ENCODE peak calls at places on chromosome 3, in five cellular contexts. G, W, I, U and D are unnamed samples.
A peak's percentile ranks its signal among the peaks of the same experiment; 100 is the strongest.

GRCh38 chr3:25235471-25235870 is 192.6 kb upstream of the RARB start:
- DNase-seq in W (no peak), I (no peak), U (no peak), G (no peak), D (no peak)

GRCh38 chr3:23644099-23644498 is 161.7 kb upstream of the UBE2E1 start:
- DNase-seq in I (no peak), W (no peak), G (no peak), U (no peak), D (no peak)

GRCh38 chr3:196736670-196737374 is 2.8 kb upstream of the PAK2 start:
- DNase-seq in I (no peak), G (no peak), W (no peak), U (no peak), D (no peak)

GRCh38 chr3:140206196-140207040 is 271.4 kb downstream of the CLSTN2 start:
- DNase-seq in U (no peak), W (peak; percentile 4), G (no peak), I (no peak), D (no peak)

GRCh38 chr3:143885803-143886427 is 37.6 kb upstream of the SLC9A9 start:
- DNase-seq in G (no peak), I (peak; percentile 16), U (no peak), W (peak; percentile 48), D (peak; percentile 75)

GRCh38 chr3:156643729-156644389 is 30.5 kb upstream of the TIPARP start:
- DNase-seq in I (no peak), U (no peak), G (peak; percentile 12), W (no peak), D (peak; percentile 4)

GRCh38 chr3:156233875-156234274 is 113.5 kb downstream of the KCNAB1 start:
- DNase-seq in W (no peak), I (no peak), G (no peak), U (no peak), D (no peak)

GRCh38 chr3:149441662-149442442 is 32.6 kb upstream of the TM4SF4 start:
- DNase-seq in W (no peak), I (no peak), U (no peak), G (no peak), D (no peak)

GRCh38 chr3:22887664-22888291 is 315.3 kb upstream of the UBE2E2 start:
- DNase-seq in W (peak; percentile 53), U (no peak), I (peak; percentile 4), G (no peak), D (peak; percentile 21)

GRCh38 chr3:99352811-99353210 is 285.6 kb upstream of the COL8A1 start:
- DNase-seq in W (no peak), G (no peak), U (no peak), I (no peak), D (no peak)

GRCh38 chr3:132723024-132723462 is 834 bp upstream of the NPHP3 start:
- DNase-seq in U (no peak), W (no peak), I (no peak), G (no peak), D (peak; percentile 35)
- TF ChIP-seq POLR2A in U (no peak), W (peak; percentile 83), I (no peak), G (no peak), D (no peak)

GRCh38 chr3:169966086-169966950 is at the start of gene SEC62:
- DNase-seq in G (peak; percentile 61), I (peak; percentile 73), U (peak; percentile 97), W (peak; percentile 91), D (peak; percentile 97)
- TF ChIP-seq POLR2A in G (peak; percentile 93), I (peak; percentile 80), U (peak; percentile 68), W (peak; percentile 94), D (peak; percentile 96)

DNA sequence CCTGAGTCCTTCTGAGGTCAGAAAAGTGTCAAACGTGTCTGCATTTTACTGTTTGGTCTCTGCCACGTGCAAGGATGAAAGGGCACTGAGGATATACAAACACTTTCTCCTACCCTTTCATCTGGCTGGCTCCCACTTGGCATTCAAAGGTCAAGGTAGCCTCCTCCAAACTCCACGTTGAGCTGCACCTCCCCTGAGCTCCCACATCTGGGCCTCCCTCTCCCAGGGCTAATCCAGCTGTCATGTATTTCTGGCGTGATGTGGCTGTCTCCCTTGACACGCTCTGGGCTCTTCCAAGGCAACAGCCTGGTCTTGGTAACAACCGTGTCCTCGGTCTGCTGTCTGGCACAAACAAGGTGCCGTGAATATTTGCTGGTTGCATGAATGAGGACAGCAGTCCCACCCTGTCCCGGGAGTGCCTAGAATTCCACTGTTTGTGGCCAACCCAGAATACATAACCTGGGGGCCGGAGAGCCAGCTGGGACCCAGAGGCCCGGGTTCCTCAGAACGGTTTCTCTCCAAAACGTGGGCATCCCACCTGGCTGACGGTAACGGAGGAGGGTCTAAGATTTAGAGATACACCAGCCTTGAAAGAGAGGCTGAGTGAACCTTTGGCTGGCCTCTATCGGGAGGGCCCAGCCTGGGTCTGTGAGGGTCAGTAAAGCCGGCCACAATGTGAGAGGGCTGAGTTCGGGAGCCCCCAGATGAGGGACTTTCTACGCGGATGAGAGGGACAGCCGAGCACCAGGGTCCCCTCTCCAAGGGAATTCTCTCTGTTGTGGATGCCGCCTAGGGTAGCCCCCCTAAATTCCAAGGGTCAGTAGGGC is 767 bp downstream of the GLT8D1 start:
- DNase-seq in I (no peak), W (peak; percentile 12), U (no peak), G (no peak), D (peak; percentile 51)
- TF ChIP-seq POLR2A in I (no peak), W (no peak), U (no peak), G (no peak), D (no peak)

GRCh38 chr3:70658779-70659310 is 346.4 kb upstream of the MDFIC2 start:
- DNase-seq in I (no peak), W (no peak), G (no peak), U (no peak), D (no peak)
- TF ChIP-seq POLR2A in I (no peak), W (no peak), G (no peak), U (no peak), D (no peak)

GRCh38 chr3:15098503-15099363 is at the start of gene RBSN:
- DNase-seq in G (peak; percentile 76), W (peak; percentile 92), U (peak; percentile 97), I (peak; percentile 83), D (peak; percentile 96)
- TF ChIP-seq POLR2A in G (peak; percentile 82), W (peak; percentile 81), U (peak; percentile 87), I (peak; percentile 70), D (peak; percentile 82)

DNA sequence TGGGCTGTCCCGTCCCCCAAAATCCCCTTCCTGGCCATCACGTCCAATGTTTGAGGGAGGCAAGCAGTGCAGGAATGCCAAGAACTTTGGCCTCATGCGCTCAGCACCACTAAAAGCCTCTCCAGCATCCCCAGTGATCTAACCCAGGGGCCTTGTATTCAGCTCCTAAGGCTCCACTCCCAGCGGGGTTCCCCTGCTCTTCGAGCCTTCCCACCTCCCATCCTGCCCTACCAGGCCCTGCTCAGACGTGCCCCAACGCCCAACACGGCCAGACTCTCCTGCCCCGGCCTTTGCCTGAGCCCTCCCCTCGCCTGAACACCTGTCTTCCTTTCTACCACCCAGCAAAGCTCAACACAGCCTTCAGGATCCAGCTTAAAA is 30.5 kb downstream of the PLXND1 start:
- DNase-seq in G (no peak), U (no peak), W (no peak), I (no peak), D (no peak)
- TF ChIP-seq POLR2A in G (no peak), U (no peak), W (no peak), I (no peak), D (no peak)

DNA sequence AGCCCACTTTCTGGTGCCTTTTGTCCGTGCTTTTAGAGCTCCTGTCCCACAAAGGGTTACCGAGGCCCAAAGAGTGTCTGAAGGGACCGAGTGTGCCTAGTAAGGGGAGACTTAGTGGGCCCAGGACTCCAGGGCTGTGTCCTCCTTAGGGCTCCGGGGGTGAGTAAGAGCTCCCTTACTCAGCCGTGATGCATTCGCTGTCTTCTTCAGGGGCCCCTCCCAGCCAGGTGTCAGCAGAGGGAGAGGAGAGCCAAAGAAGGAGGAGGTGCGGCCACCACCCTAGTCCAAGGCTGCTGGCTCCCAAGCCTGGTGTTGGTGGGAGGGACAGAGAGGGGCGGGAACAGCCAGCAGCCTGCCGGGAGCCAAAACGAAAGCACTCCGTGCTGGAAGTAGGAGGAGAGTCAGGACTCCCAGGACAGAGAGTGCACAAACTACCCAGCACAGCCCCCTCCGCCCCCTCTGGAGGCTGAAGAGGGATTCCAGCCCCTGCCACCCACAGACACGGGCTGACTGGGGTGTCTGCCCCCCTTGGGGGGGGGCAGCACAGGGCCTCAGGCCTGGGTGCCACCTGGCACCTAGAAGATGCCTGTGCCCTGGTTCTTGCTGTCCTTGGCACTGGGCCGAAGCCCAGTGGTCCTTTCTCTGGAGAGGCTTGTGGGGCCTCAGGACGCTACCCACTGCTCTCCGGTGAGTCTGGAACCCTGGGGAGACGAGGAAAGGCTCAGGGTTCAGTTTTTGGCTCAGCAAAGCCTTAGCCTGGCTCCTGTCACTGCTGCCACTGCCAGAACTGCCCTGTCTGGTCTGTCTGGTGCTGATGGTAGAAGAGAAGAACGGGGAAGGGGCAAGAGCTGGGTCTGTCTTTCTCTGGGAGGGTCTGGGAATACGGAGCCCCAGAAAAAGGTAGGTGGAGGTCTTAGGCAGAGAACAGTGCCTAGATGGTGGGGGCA is at the start of gene IL17RC:
- DNase-seq in G (no peak), W (peak; percentile 83), I (peak; percentile 72), U (peak; percentile 98), D (peak; percentile 86)
- TF ChIP-seq POLR2A in G (no peak), W (no peak), I (no peak), U (peak; percentile 75), D (peak; percentile 65)

DNA sequence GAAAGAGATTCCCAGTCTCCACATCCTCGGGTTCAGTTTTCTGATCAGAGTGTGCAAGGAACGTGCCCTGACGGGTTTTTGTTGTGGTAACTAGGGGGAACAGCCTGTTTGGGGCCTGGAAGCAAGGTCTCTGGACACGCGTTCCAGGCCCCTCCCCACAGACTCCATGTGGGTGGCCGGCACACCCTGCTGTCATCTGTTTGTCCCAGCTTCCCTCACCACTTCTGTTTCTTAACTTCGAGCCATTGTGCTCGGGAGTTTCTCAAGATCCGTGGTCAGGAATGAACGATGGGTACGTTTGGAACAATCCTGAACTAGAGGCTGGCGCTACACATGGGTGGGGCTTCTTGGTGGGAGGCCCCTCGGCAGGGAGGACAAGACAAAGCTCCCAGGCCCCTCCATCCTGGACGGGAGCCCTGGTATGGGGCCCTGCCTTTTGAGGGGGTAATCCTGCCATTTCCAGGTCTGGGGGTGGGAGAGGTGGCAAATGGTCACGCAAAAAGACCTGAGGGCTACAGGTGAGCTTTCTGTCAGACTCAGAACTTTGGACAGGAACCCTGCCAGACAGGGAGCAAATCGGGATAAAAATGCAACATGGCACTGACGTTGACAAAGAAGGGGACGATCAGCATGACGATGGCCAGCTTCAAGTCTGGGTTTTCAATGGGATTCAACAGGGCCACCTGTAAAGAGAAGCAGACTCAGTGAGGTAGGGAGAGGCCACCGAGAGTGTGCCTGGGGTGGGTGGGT is 8.5 kb upstream of the MUSTN1 start:
- DNase-seq in I (no peak), W (no peak), G (no peak), U (no peak), D (no peak)
- TF ChIP-seq POLR2A in I (no peak), W (no peak), G (no peak), U (no peak), D (no peak)